ENCODE peak calls at places on chromosome 10, in eight cellular contexts. One of them, this sample, is unnamed.

GRCh38 chr10:101536800-101537199 is 51.3 kb downstream of the POLL start:
- DNase-seq in HCT116: peak; percentile 39
- DNase-seq in aorta: no peak
- DNase-seq in GM23248: peak; percentile 56
- DNase-seq in mesendoderm: peak; percentile 50
- DNase-seq in NT2/D1: peak; percentile 20
- DNase-seq in cardiac muscle cell: peak; percentile 47
- DNase-seq in CD8-positive, alpha-beta T cell: no peak
- DNase-seq in this sample: no peak

GRCh38 chr10:125155101-125155500 is 5.3 kb downstream of the CTBP2 start:
- DNase-seq in HCT116: no peak
- DNase-seq in aorta: no peak
- DNase-seq in GM23248: no peak
- DNase-seq in mesendoderm: peak; percentile 64
- DNase-seq in NT2/D1: no peak
- DNase-seq in cardiac muscle cell: no peak
- DNase-seq in CD8-positive, alpha-beta T cell: no peak
- DNase-seq in this sample: no peak

GRCh38 chr10:103678104-103678526 is 177.3 kb downstream of the SH3PXD2A start:
- DNase-seq in HCT116: no peak
- DNase-seq in aorta: peak; percentile 92
- DNase-seq in GM23248: peak; percentile 99
- DNase-seq in mesendoderm: no peak
- DNase-seq in NT2/D1: no peak
- DNase-seq in cardiac muscle cell: no peak
- DNase-seq in CD8-positive, alpha-beta T cell: peak; percentile 77
- DNase-seq in this sample: peak; percentile 98

GRCh38 chr10:9437131-9437530 is 1382.6 kb downstream of the GATA3 start:
- DNase-seq in HCT116: no peak
- DNase-seq in aorta: no peak
- DNase-seq in GM23248: peak; percentile 21
- DNase-seq in mesendoderm: peak; percentile 9
- DNase-seq in NT2/D1: no peak
- DNase-seq in cardiac muscle cell: no peak
- DNase-seq in CD8-positive, alpha-beta T cell: no peak
- DNase-seq in this sample: peak; percentile 1

GRCh38 chr10:50992356-50992866 is 81.9 kb upstream of the PRKG1 start:
- DNase-seq in HCT116: no peak
- DNase-seq in aorta: peak; percentile 48
- DNase-seq in GM23248: peak; percentile 30
- DNase-seq in mesendoderm: no peak
- DNase-seq in NT2/D1: no peak
- DNase-seq in cardiac muscle cell: no peak
- DNase-seq in CD8-positive, alpha-beta T cell: no peak
- DNase-seq in this sample: no peak

GRCh38 chr10:122567056-122567660 is 6.6 kb downstream of the DMBT1 start:
- DNase-seq in HCT116: peak; percentile 28
- DNase-seq in aorta: no peak
- DNase-seq in GM23248: peak; percentile 42
- DNase-seq in mesendoderm: peak; percentile 52
- DNase-seq in NT2/D1: no peak
- DNase-seq in cardiac muscle cell: peak; percentile 39
- DNase-seq in CD8-positive, alpha-beta T cell: peak; percentile 24
- DNase-seq in this sample: peak; percentile 6

GRCh38 chr10:128178319-128178937 is 52.2 kb upstream of the MKI67 start:
- DNase-seq in HCT116: peak; percentile 41
- DNase-seq in aorta: no peak
- DNase-seq in GM23248: peak; percentile 46
- DNase-seq in mesendoderm: peak; percentile 80
- DNase-seq in NT2/D1: peak; percentile 49
- DNase-seq in cardiac muscle cell: peak; percentile 38
- DNase-seq in CD8-positive, alpha-beta T cell: peak; percentile 50
- DNase-seq in this sample: peak; percentile 21

GRCh38 chr10:21807162-21807561 is 196.4 kb downstream of the DNAJC1 start:
- DNase-seq in HCT116: no peak
- DNase-seq in aorta: no peak
- DNase-seq in GM23248: no peak
- DNase-seq in mesendoderm: peak; percentile 93
- DNase-seq in NT2/D1: peak; percentile 72
- DNase-seq in cardiac muscle cell: peak; percentile 13
- DNase-seq in CD8-positive, alpha-beta T cell: no peak
- DNase-seq in this sample: no peak

GRCh38 chr10:91643700-91644099 is 10.8 kb upstream of the PPP1R3C start:
- DNase-seq in HCT116: no peak
- DNase-seq in aorta: no peak
- DNase-seq in GM23248: no peak
- DNase-seq in mesendoderm: peak; percentile 36
- DNase-seq in NT2/D1: no peak
- DNase-seq in cardiac muscle cell: no peak
- DNase-seq in CD8-positive, alpha-beta T cell: no peak
- DNase-seq in this sample: no peak

GRCh38 chr10:113666682-113667252 is 2.9 kb upstream of the NRAP start:
- DNase-seq in HCT116: no peak
- DNase-seq in aorta: no peak
- DNase-seq in GM23248: peak; percentile 41
- DNase-seq in mesendoderm: no peak
- DNase-seq in NT2/D1: no peak
- DNase-seq in cardiac muscle cell: no peak
- DNase-seq in CD8-positive, alpha-beta T cell: no peak
- DNase-seq in this sample: peak; percentile 25

GRCh38 chr10:130412317-130412716 is 276.1 kb downstream of the GLRX3 start:
- DNase-seq in HCT116: no peak
- DNase-seq in aorta: no peak
- DNase-seq in GM23248: no peak
- DNase-seq in mesendoderm: no peak
- DNase-seq in NT2/D1: no peak
- DNase-seq in cardiac muscle cell: no peak
- DNase-seq in CD8-positive, alpha-beta T cell: no peak
- DNase-seq in this sample: no peak

GRCh38 chr10:93995598-93996271 is 2.0 kb downstream of the PLCE1 start:
- DNase-seq in HCT116: no peak
- DNase-seq in aorta: no peak
- DNase-seq in GM23248: peak; percentile 73
- DNase-seq in mesendoderm: no peak
- DNase-seq in NT2/D1: no peak
- DNase-seq in cardiac muscle cell: no peak
- DNase-seq in CD8-positive, alpha-beta T cell: no peak
- DNase-seq in this sample: peak; percentile 25

GRCh38 chr10:46090258-46090812 is 44.3 kb upstream of the MSMB start:
- DNase-seq in HCT116: no peak
- DNase-seq in aorta: no peak
- DNase-seq in GM23248: no peak
- DNase-seq in mesendoderm: no peak
- DNase-seq in NT2/D1: no peak
- DNase-seq in cardiac muscle cell: no peak
- DNase-seq in CD8-positive, alpha-beta T cell: no peak
- DNase-seq in this sample: no peak

GRCh38 chr10:26391701-26392695 is 46.1 kb upstream of the APBB1IP start:
- DNase-seq in HCT116: no peak
- DNase-seq in aorta: peak; percentile 56
- DNase-seq in GM23248: no peak
- DNase-seq in mesendoderm: peak; percentile 21
- DNase-seq in NT2/D1: no peak
- DNase-seq in cardiac muscle cell: no peak
- DNase-seq in CD8-positive, alpha-beta T cell: peak; percentile 12
- DNase-seq in this sample: no peak

GRCh38 chr10:105585753-105586152 is 944.7 kb downstream of the SORCS3 start:
- DNase-seq in HCT116: no peak
- DNase-seq in aorta: no peak
- DNase-seq in GM23248: no peak
- DNase-seq in mesendoderm: peak; percentile 71
- DNase-seq in NT2/D1: no peak
- DNase-seq in cardiac muscle cell: no peak
- DNase-seq in CD8-positive, alpha-beta T cell: no peak
- DNase-seq in this sample: peak; percentile 31

GRCh38 chr10:17504547-17505245 is 50.3 kb upstream of the ST8SIA6 start:
- DNase-seq in HCT116: no peak
- DNase-seq in aorta: no peak
- DNase-seq in GM23248: peak; percentile 80
- DNase-seq in mesendoderm: peak; percentile 18
- DNase-seq in NT2/D1: no peak
- DNase-seq in cardiac muscle cell: no peak
- DNase-seq in CD8-positive, alpha-beta T cell: no peak
- DNase-seq in this sample: peak; percentile 84

GRCh38 chr10:125411724-125412123 is 251.4 kb upstream of the CTBP2 start:
- DNase-seq in HCT116: peak; percentile 16
- DNase-seq in aorta: no peak
- DNase-seq in GM23248: peak; percentile 90
- DNase-seq in mesendoderm: no peak
- DNase-seq in NT2/D1: no peak
- DNase-seq in cardiac muscle cell: no peak
- DNase-seq in CD8-positive, alpha-beta T cell: no peak
- DNase-seq in this sample: peak; percentile 95

GRCh38 chr10:124660404-124661125 is 83.6 kb downstream of the FAM53B start:
- DNase-seq in HCT116: no peak
- DNase-seq in aorta: no peak
- DNase-seq in GM23248: no peak
- DNase-seq in mesendoderm: no peak
- DNase-seq in NT2/D1: no peak
- DNase-seq in cardiac muscle cell: no peak
- DNase-seq in CD8-positive, alpha-beta T cell: no peak
- DNase-seq in this sample: no peak

GRCh38 chr10:47261121-47261520 is 38.9 kb upstream of the GDF10 start:
- DNase-seq in HCT116: no peak
- DNase-seq in aorta: no peak
- DNase-seq in GM23248: no peak
- DNase-seq in mesendoderm: no peak
- DNase-seq in NT2/D1: no peak
- DNase-seq in cardiac muscle cell: no peak
- DNase-seq in CD8-positive, alpha-beta T cell: peak; percentile 30
- DNase-seq in this sample: no peak

GRCh38 chr10:13589316-13589715 is 2.6 kb downstream of the PRPF18 start:
- DNase-seq in HCT116: no peak
- DNase-seq in aorta: no peak
- DNase-seq in GM23248: peak; percentile 15
- DNase-seq in mesendoderm: peak; percentile 12
- DNase-seq in NT2/D1: no peak
- DNase-seq in cardiac muscle cell: no peak
- DNase-seq in CD8-positive, alpha-beta T cell: no peak
- DNase-seq in this sample: no peak

GRCh38 chr10:34869128-34869836 is 54.2 kb upstream of the PARD3 start:
- DNase-seq in HCT116: no peak
- DNase-seq in aorta: no peak
- DNase-seq in GM23248: no peak
- DNase-seq in mesendoderm: no peak
- DNase-seq in NT2/D1: no peak
- DNase-seq in cardiac muscle cell: no peak
- DNase-seq in CD8-positive, alpha-beta T cell: no peak
- DNase-seq in this sample: no peak

GRCh38 chr10:66928000-66928770 is 2.3 kb downstream of the LRRTM3 start:
- DNase-seq in HCT116: no peak
- DNase-seq in aorta: no peak
- DNase-seq in GM23248: peak; percentile 23
- DNase-seq in mesendoderm: peak; percentile 38
- DNase-seq in NT2/D1: no peak
- DNase-seq in cardiac muscle cell: peak; percentile 32
- DNase-seq in CD8-positive, alpha-beta T cell: no peak
- DNase-seq in this sample: peak; percentile 44

GRCh38 chr10:588246-589165 is 101.0 kb downstream of the DIP2C start:
- DNase-seq in HCT116: no peak
- DNase-seq in aorta: no peak
- DNase-seq in GM23248: peak; percentile 61
- DNase-seq in mesendoderm: peak; percentile 28
- DNase-seq in NT2/D1: no peak
- DNase-seq in cardiac muscle cell: no peak
- DNase-seq in CD8-positive, alpha-beta T cell: no peak
- DNase-seq in this sample: peak; percentile 63

GRCh38 chr10:119770928-119771327 is 45.1 kb downstream of the INPP5F start:
- DNase-seq in HCT116: no peak
- DNase-seq in aorta: no peak
- DNase-seq in GM23248: peak; percentile 29
- DNase-seq in mesendoderm: no peak
- DNase-seq in NT2/D1: no peak
- DNase-seq in cardiac muscle cell: no peak
- DNase-seq in CD8-positive, alpha-beta T cell: no peak
- DNase-seq in this sample: no peak

GRCh38 chr10:114309111-114309651 is 70.1 kb downstream of the VWA2 start:
- DNase-seq in HCT116: no peak
- DNase-seq in aorta: no peak
- DNase-seq in GM23248: peak; percentile 65
- DNase-seq in mesendoderm: no peak
- DNase-seq in NT2/D1: no peak
- DNase-seq in cardiac muscle cell: no peak
- DNase-seq in CD8-positive, alpha-beta T cell: no peak
- DNase-seq in this sample: peak; percentile 25

GRCh38 chr10:6409982-6410694 is 169.9 kb downstream of the PRKCQ start:
- DNase-seq in HCT116: no peak
- DNase-seq in aorta: no peak
- DNase-seq in GM23248: peak; percentile 78
- DNase-seq in mesendoderm: peak; percentile 67
- DNase-seq in NT2/D1: peak; percentile 16
- DNase-seq in cardiac muscle cell: no peak
- DNase-seq in CD8-positive, alpha-beta T cell: peak; percentile 51
- DNase-seq in this sample: peak; percentile 7
- H3K4me3 ChIP-seq in HCT116: no peak overlapping the region
- H3K4me3 ChIP-seq in aorta: no peak overlapping the region
- H3K4me3 ChIP-seq in GM23248: no peak overlapping the region
- H3K4me3 ChIP-seq in mesendoderm: no peak overlapping the region
- H3K4me3 ChIP-seq in NT2/D1: no peak overlapping the region
- H3K4me3 ChIP-seq in cardiac muscle cell: no peak overlapping the region
- H3K4me3 ChIP-seq in CD8-positive, alpha-beta T cell: no peak overlapping the region
- H3K4me3 ChIP-seq in this sample: no peak overlapping the region

GRCh38 chr10:71771204-71771603 is 2.1 kb downstream of the VSIR start:
- DNase-seq in HCT116: no peak
- DNase-seq in aorta: peak; percentile 44
- DNase-seq in GM23248: no peak
- DNase-seq in mesendoderm: no peak
- DNase-seq in NT2/D1: no peak
- DNase-seq in cardiac muscle cell: no peak
- DNase-seq in CD8-positive, alpha-beta T cell: no peak
- DNase-seq in this sample: no peak
- H3K4me3 ChIP-seq in HCT116: no peak overlapping the region
- H3K4me3 ChIP-seq in aorta: no peak overlapping the region
- H3K4me3 ChIP-seq in GM23248: peak overlapping the region; percentile 86
- H3K4me3 ChIP-seq in mesendoderm: no peak overlapping the region
- H3K4me3 ChIP-seq in NT2/D1: no peak overlapping the region
- H3K4me3 ChIP-seq in cardiac muscle cell: no peak overlapping the region
- H3K4me3 ChIP-seq in CD8-positive, alpha-beta T cell: peak overlapping the region; percentile 88
- H3K4me3 ChIP-seq in this sample: no peak overlapping the region

DNA sequence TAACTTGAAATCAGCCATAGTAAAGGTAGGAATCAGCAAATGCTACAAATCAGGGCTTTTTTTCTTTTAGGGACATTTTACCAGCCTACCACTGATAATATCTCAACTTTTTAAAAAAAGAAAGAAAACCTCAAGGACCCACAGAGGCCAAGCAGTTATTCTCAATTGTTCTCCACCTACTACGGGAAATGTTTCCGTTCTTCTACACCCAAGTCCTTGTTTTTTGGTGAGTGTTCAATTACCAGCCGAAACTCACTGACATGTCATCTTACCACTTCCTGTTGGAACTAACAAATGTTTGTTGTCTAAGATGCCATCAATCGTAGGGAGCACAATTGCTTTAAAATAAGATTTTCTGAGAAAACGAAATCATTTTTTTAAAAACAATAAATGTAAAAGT is 50.2 kb upstream of the CDK1 start:
- DNase-seq in HCT116: no peak
- DNase-seq in aorta: no peak
- DNase-seq in GM23248: no peak
- DNase-seq in mesendoderm: no peak
- DNase-seq in NT2/D1: no peak
- DNase-seq in cardiac muscle cell: no peak
- DNase-seq in CD8-positive, alpha-beta T cell: no peak
- DNase-seq in this sample: no peak
- H3K4me3 ChIP-seq in HCT116: no peak overlapping the region
- H3K4me3 ChIP-seq in aorta: no peak overlapping the region
- H3K4me3 ChIP-seq in GM23248: no peak overlapping the region
- H3K4me3 ChIP-seq in mesendoderm: no peak overlapping the region
- H3K4me3 ChIP-seq in NT2/D1: no peak overlapping the region
- H3K4me3 ChIP-seq in cardiac muscle cell: no peak overlapping the region
- H3K4me3 ChIP-seq in CD8-positive, alpha-beta T cell: no peak overlapping the region
- H3K4me3 ChIP-seq in this sample: no peak overlapping the region

GRCh38 chr10:71757450-71757918 is 15.8 kb downstream of the VSIR start:
- DNase-seq in HCT116: no peak
- DNase-seq in aorta: no peak
- DNase-seq in GM23248: no peak
- DNase-seq in mesendoderm: no peak
- DNase-seq in NT2/D1: no peak
- DNase-seq in cardiac muscle cell: no peak
- DNase-seq in CD8-positive, alpha-beta T cell: no peak
- DNase-seq in this sample: no peak
- H3K4me3 ChIP-seq in HCT116: no peak overlapping the region
- H3K4me3 ChIP-seq in aorta: no peak overlapping the region
- H3K4me3 ChIP-seq in GM23248: no peak overlapping the region
- H3K4me3 ChIP-seq in mesendoderm: no peak overlapping the region
- H3K4me3 ChIP-seq in NT2/D1: no peak overlapping the region
- H3K4me3 ChIP-seq in cardiac muscle cell: no peak overlapping the region
- H3K4me3 ChIP-seq in CD8-positive, alpha-beta T cell: peak overlapping the region; percentile 30
- H3K4me3 ChIP-seq in this sample: no peak overlapping the region

This sample was measured in brain microvascular endothelial cell.